ENCODE peak calls at places on chromosomes 11 and 22, in seven cellular contexts. One of them, this sample, is unnamed.

GRCh38 chr22:43488031-43488892 is 76.4 kb downstream of the MPPED1 start:
- DNase-seq in activated T-cell treated with anti-CD3 and anti-CD28 coated beads for 48 hours: no peak
- DNase-seq in cardiac muscle cell: no peak
- DNase-seq in T-cell: no peak
- DNase-seq in RPMI8226: no peak
- DNase-seq in activated CD4-positive, alpha-beta T cell treated with anti-CD3 and anti-CD28 coated beads, Interleukin-2, amount 50 U/mL, for 1 hour: no peak
- DNase-seq in CD4-positive, alpha-beta T cell: no peak
- DNase-seq in this sample: no peak

GRCh38 chr22:30309981-30310672 is 16.6 kb downstream of the TBC1D10A start:
- DNase-seq in activated T-cell treated with anti-CD3 and anti-CD28 coated beads for 48 hours: no peak
- DNase-seq in cardiac muscle cell: peak
- DNase-seq in T-cell: peak
- DNase-seq in RPMI8226: peak
- DNase-seq in activated CD4-positive, alpha-beta T cell treated with anti-CD3 and anti-CD28 coated beads, Interleukin-2, amount 50 U/mL, for 1 hour: no peak
- DNase-seq in CD4-positive, alpha-beta T cell: no peak
- DNase-seq in this sample: no peak

GRCh38 chr11:38990841-38991240 is 2392.8 kb upstream of the RAG2 start:
- DNase-seq in activated T-cell treated with anti-CD3 and anti-CD28 coated beads for 48 hours: no peak
- DNase-seq in cardiac muscle cell: no peak
- DNase-seq in T-cell: no peak
- DNase-seq in RPMI8226: no peak
- DNase-seq in activated CD4-positive, alpha-beta T cell treated with anti-CD3 and anti-CD28 coated beads, Interleukin-2, amount 50 U/mL, for 1 hour: no peak
- DNase-seq in CD4-positive, alpha-beta T cell: no peak
- DNase-seq in this sample: no peak

GRCh38 chr22:17867160-17867785 is 93.0 kb upstream of the BID start:
- DNase-seq in activated T-cell treated with anti-CD3 and anti-CD28 coated beads for 48 hours: no peak
- DNase-seq in cardiac muscle cell: no peak
- DNase-seq in T-cell: no peak
- DNase-seq in RPMI8226: peak
- DNase-seq in activated CD4-positive, alpha-beta T cell treated with anti-CD3 and anti-CD28 coated beads, Interleukin-2, amount 50 U/mL, for 1 hour: no peak
- DNase-seq in CD4-positive, alpha-beta T cell: no peak
- DNase-seq in this sample: no peak

GRCh38 chr11:26254378-26254777 is 77.6 kb upstream of the ANO3 start:
- DNase-seq in activated T-cell treated with anti-CD3 and anti-CD28 coated beads for 48 hours: no peak
- DNase-seq in cardiac muscle cell: no peak
- DNase-seq in T-cell: no peak
- DNase-seq in RPMI8226: no peak
- DNase-seq in activated CD4-positive, alpha-beta T cell treated with anti-CD3 and anti-CD28 coated beads, Interleukin-2, amount 50 U/mL, for 1 hour: no peak
- DNase-seq in CD4-positive, alpha-beta T cell: no peak
- DNase-seq in this sample: no peak

GRCh38 chr22:45127866-45128265 is 35.9 kb upstream of the NUP50 start:
- DNase-seq in activated T-cell treated with anti-CD3 and anti-CD28 coated beads for 48 hours: no peak
- DNase-seq in cardiac muscle cell: no peak
- DNase-seq in T-cell: no peak
- DNase-seq in RPMI8226: no peak
- DNase-seq in activated CD4-positive, alpha-beta T cell treated with anti-CD3 and anti-CD28 coated beads, Interleukin-2, amount 50 U/mL, for 1 hour: no peak
- DNase-seq in CD4-positive, alpha-beta T cell: no peak
- DNase-seq in this sample: no peak

GRCh38 chr11:128891912-128892398 is 799 bp downstream of the KCNJ5 start:
- DNase-seq in activated T-cell treated with anti-CD3 and anti-CD28 coated beads for 48 hours: no peak
- DNase-seq in cardiac muscle cell: no peak
- DNase-seq in T-cell: no peak
- DNase-seq in RPMI8226: no peak
- DNase-seq in activated CD4-positive, alpha-beta T cell treated with anti-CD3 and anti-CD28 coated beads, Interleukin-2, amount 50 U/mL, for 1 hour: no peak
- DNase-seq in CD4-positive, alpha-beta T cell: no peak
- DNase-seq in this sample: no peak

GRCh38 chr11:44916797-44917196 is 33.9 kb downstream of the TP53I11 start:
- DNase-seq in activated T-cell treated with anti-CD3 and anti-CD28 coated beads for 48 hours: no peak
- DNase-seq in cardiac muscle cell: no peak
- DNase-seq in T-cell: no peak
- DNase-seq in RPMI8226: peak
- DNase-seq in activated CD4-positive, alpha-beta T cell treated with anti-CD3 and anti-CD28 coated beads, Interleukin-2, amount 50 U/mL, for 1 hour: no peak
- DNase-seq in CD4-positive, alpha-beta T cell: no peak
- DNase-seq in this sample: no peak

GRCh38 chr11:10348650-10349280 is 43.9 kb downstream of the ADM start:
- DNase-seq in activated T-cell treated with anti-CD3 and anti-CD28 coated beads for 48 hours: no peak
- DNase-seq in cardiac muscle cell: peak
- DNase-seq in T-cell: no peak
- DNase-seq in RPMI8226: no peak
- DNase-seq in activated CD4-positive, alpha-beta T cell treated with anti-CD3 and anti-CD28 coated beads, Interleukin-2, amount 50 U/mL, for 1 hour: no peak
- DNase-seq in CD4-positive, alpha-beta T cell: no peak
- DNase-seq in this sample: no peak

GRCh38 chr11:104146421-104146820 is 17.5 kb downstream of the PDGFD start:
- DNase-seq in activated T-cell treated with anti-CD3 and anti-CD28 coated beads for 48 hours: no peak
- DNase-seq in cardiac muscle cell: no peak
- DNase-seq in T-cell: no peak
- DNase-seq in RPMI8226: no peak
- DNase-seq in activated CD4-positive, alpha-beta T cell treated with anti-CD3 and anti-CD28 coated beads, Interleukin-2, amount 50 U/mL, for 1 hour: no peak
- DNase-seq in CD4-positive, alpha-beta T cell: no peak
- DNase-seq in this sample: no peak

GRCh38 chr11:93407777-93408401 is 77.3 kb downstream of the DEUP1 start:
- DNase-seq in activated T-cell treated with anti-CD3 and anti-CD28 coated beads for 48 hours: no peak
- DNase-seq in cardiac muscle cell: peak
- DNase-seq in T-cell: no peak
- DNase-seq in RPMI8226: no peak
- DNase-seq in activated CD4-positive, alpha-beta T cell treated with anti-CD3 and anti-CD28 coated beads, Interleukin-2, amount 50 U/mL, for 1 hour: no peak
- DNase-seq in CD4-positive, alpha-beta T cell: no peak
- DNase-seq in this sample: no peak

GRCh38 chr11:123371506-123372297 is 58.4 kb upstream of the GRAMD1B start:
- DNase-seq in activated T-cell treated with anti-CD3 and anti-CD28 coated beads for 48 hours: no peak
- DNase-seq in cardiac muscle cell: no peak
- DNase-seq in T-cell: no peak
- DNase-seq in RPMI8226: no peak
- DNase-seq in activated CD4-positive, alpha-beta T cell treated with anti-CD3 and anti-CD28 coated beads, Interleukin-2, amount 50 U/mL, for 1 hour: no peak
- DNase-seq in CD4-positive, alpha-beta T cell: no peak
- DNase-seq in this sample: no peak

GRCh38 chr22:20566420-20567260 is 59.2 kb downstream of the MED15 start:
- DNase-seq in activated T-cell treated with anti-CD3 and anti-CD28 coated beads for 48 hours: no peak
- DNase-seq in cardiac muscle cell: peak
- DNase-seq in T-cell: peak
- DNase-seq in RPMI8226: no peak
- DNase-seq in activated CD4-positive, alpha-beta T cell treated with anti-CD3 and anti-CD28 coated beads, Interleukin-2, amount 50 U/mL, for 1 hour: peak
- DNase-seq in CD4-positive, alpha-beta T cell: peak
- DNase-seq in this sample: no peak

GRCh38 chr22:50417544-50417943 is 57.3 kb downstream of the SBF1 start:
- DNase-seq in activated T-cell treated with anti-CD3 and anti-CD28 coated beads for 48 hours: no peak
- DNase-seq in cardiac muscle cell: no peak
- DNase-seq in T-cell: no peak
- DNase-seq in RPMI8226: no peak
- DNase-seq in activated CD4-positive, alpha-beta T cell treated with anti-CD3 and anti-CD28 coated beads, Interleukin-2, amount 50 U/mL, for 1 hour: no peak
- DNase-seq in CD4-positive, alpha-beta T cell: no peak
- DNase-seq in this sample: no peak

GRCh38 chr22:46226577-46226976 is 23.5 kb downstream of the CDPF1 start:
- DNase-seq in activated T-cell treated with anti-CD3 and anti-CD28 coated beads for 48 hours: no peak
- DNase-seq in cardiac muscle cell: no peak
- DNase-seq in T-cell: no peak
- DNase-seq in RPMI8226: no peak
- DNase-seq in activated CD4-positive, alpha-beta T cell treated with anti-CD3 and anti-CD28 coated beads, Interleukin-2, amount 50 U/mL, for 1 hour: no peak
- DNase-seq in CD4-positive, alpha-beta T cell: no peak
- DNase-seq in this sample: no peak

GRCh38 chr11:113192121-113192925 is 122.1 kb upstream of the TTC12 start:
- DNase-seq in activated T-cell treated with anti-CD3 and anti-CD28 coated beads for 48 hours: no peak
- DNase-seq in cardiac muscle cell: no peak
- DNase-seq in T-cell: no peak
- DNase-seq in RPMI8226: no peak
- DNase-seq in activated CD4-positive, alpha-beta T cell treated with anti-CD3 and anti-CD28 coated beads, Interleukin-2, amount 50 U/mL, for 1 hour: no peak
- DNase-seq in CD4-positive, alpha-beta T cell: no peak
- DNase-seq in this sample: no peak

GRCh38 chr11:95522871-95523270 is 266.7 kb downstream of the FAM76B start:
- DNase-seq in activated T-cell treated with anti-CD3 and anti-CD28 coated beads for 48 hours: no peak
- DNase-seq in cardiac muscle cell: no peak
- DNase-seq in T-cell: no peak
- DNase-seq in RPMI8226: no peak
- DNase-seq in activated CD4-positive, alpha-beta T cell treated with anti-CD3 and anti-CD28 coated beads, Interleukin-2, amount 50 U/mL, for 1 hour: no peak
- DNase-seq in CD4-positive, alpha-beta T cell: no peak
- DNase-seq in this sample: no peak